ENCODE peak calls at places on chromosomes 4 and X, in five cellular contexts. X is endothelial cell, U is fibroblast of the aortic adventitia, Y is GM12864, T is endodermal cell. N is an unnamed sample.

GRCh38 chr4:81651500-81651899 is 179.8 kb upstream of the RASGEF1B start:
- DNase-seq in X (no peak), U (peak), Y (no peak), T (no peak), N (no peak)

GRCh38 chrX:18674417-18674787 is 2.5 kb upstream of the RS1 start:
- DNase-seq in X (no peak), U (no peak), Y (no peak), T (peak), N (peak)

GRCh38 chrX:68249401-68249831 is 183.9 kb downstream of the OPHN1 start:
- DNase-seq in X (no peak), U (peak), Y (no peak), T (no peak), N (no peak)

GRCh38 chr4:925171-925570 is 6.9 kb downstream of the GAK start:
- DNase-seq in X (no peak), U (no peak), Y (no peak), T (peak), N (no peak)

GRCh38 chr4:118112117-118112516 is 77.8 kb downstream of the NDST3 start:
- DNase-seq in X (no peak), U (no peak), Y (no peak), T (no peak), N (no peak)

GRCh38 chr4:24166501-24166900 is 276.7 kb upstream of the PPARGC1A start:
- DNase-seq in X (no peak), U (no peak), Y (no peak), T (no peak), N (no peak)

GRCh38 chr4:24965627-24966026 is 52.8 kb upstream of the CCDC149 start:
- DNase-seq in X (no peak), U (no peak), Y (no peak), T (peak), N (no peak)

GRCh38 chr4:68348577-68348976 is 1.3 kb downstream of the YTHDC1 start:
- DNase-seq in X (no peak), U (no peak), Y (no peak), T (no peak), N (no peak)

GRCh38 chr4:139167774-139168444 is 9.1 kb downstream of the ELF2 start:
- DNase-seq in X (no peak), U (peak), Y (no peak), T (no peak), N (no peak)

GRCh38 chr4:155973639-155974475 is 20.2 kb upstream of the CTSO start:
- DNase-seq in X (no peak), U (peak), Y (no peak), T (no peak), N (no peak)

GRCh38 chr4:8737075-8737474 is 134.6 kb downstream of the HMX1 start:
- DNase-seq in X (no peak), U (no peak), Y (no peak), T (no peak), N (no peak)

DNA sequence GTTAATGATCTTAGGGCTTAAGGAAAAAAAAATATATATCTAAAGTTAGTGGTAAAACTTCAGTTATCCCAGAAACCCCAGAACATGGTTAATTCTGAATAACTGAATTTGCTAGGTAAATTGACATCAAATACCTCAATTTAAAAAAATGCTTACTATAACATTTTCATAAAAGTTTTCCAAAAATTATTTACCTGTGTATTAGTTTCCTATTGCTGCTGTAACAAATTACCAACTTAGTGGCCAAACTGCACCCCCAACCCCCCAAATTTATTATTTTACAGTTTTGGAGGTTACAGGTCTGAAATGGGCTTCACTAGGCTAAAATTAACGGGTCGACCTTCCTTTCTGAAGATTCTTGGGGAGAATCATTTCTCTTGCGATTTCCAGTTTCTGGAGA is 95.2 kb downstream of the PDLIM5 start:
- DNase-seq in X (no peak), U (no peak), Y (no peak), T (no peak), N (no peak)
- TF ChIP-seq CTCF in X (no peak), U (no peak), Y (no peak), T (no peak), N (no peak)

GRCh38 chr4:56907009-56907408 is 691 bp upstream of the REST start:
- DNase-seq in X (no peak), U (no peak), Y (no peak), T (peak), N (no peak)

GRCh38 chr4:56906534-56906933 is 1.2 kb upstream of the REST start:
- DNase-seq in X (no peak), U (peak), Y (no peak), T (peak), N (no peak)

GRCh38 chr4:56908206-56909082 is 744 bp downstream of the REST start:
- DNase-seq in X (peak), U (peak), Y (no peak), T (peak), N (peak)

GRCh38 chr4:56909083-56909981 is 1.6 kb downstream of the REST start:
- DNase-seq in X (peak), U (peak), Y (no peak), T (peak), N (peak)

GRCh38 chr4:56907489-56908205 is at the start of gene REST:
- DNase-seq in X (peak), U (peak), Y (no peak), T (peak), N (peak)
- TF ChIP-seq CTCF in X (no peak), U (no peak), Y (no peak), T (no peak), N (no peak)

GRCh38 chrX:35244088-35244741 is 301.6 kb downstream of the FAM47B start:
- DNase-seq in X (no peak), U (no peak), Y (no peak), T (no peak), N (no peak)
- TF ChIP-seq CTCF in X (no peak), U (no peak), Y (no peak), T (no peak), N (no peak)

GRCh38 chrX:25034889-25035288 is 19.1 kb upstream of the ARX start:
- DNase-seq in X (no peak), U (no peak), Y (no peak), T (peak), N (no peak)
- TF ChIP-seq CTCF in X (no peak), U (peak), Y (no peak), T (peak), N (no peak)

GRCh38 chrX:27619975-27620374 is 29.8 kb downstream of the DCAF8L2 start:
- DNase-seq in X (no peak), U (peak), Y (no peak), T (no peak), N (no peak)
- TF ChIP-seq CTCF in X (peak), U (peak), Y (peak), T (peak), N (peak)

GRCh38 chrX:71053217-71053621 is 14.9 kb downstream of the SNX12 start:
- DNase-seq in X (peak), U (no peak), Y (no peak), T (peak), N (peak)
- TF ChIP-seq CTCF in X (no peak), U (no peak), Y (no peak), T (no peak), N (no peak)

GRCh38 chr4:158999166-158999682 is 103.7 kb upstream of the RAPGEF2 start:
- DNase-seq in X (no peak), U (no peak), Y (no peak), T (no peak), N (no peak)
- TF ChIP-seq CTCF in X (no peak), U (no peak), Y (no peak), T (no peak), N (no peak)

DNA sequence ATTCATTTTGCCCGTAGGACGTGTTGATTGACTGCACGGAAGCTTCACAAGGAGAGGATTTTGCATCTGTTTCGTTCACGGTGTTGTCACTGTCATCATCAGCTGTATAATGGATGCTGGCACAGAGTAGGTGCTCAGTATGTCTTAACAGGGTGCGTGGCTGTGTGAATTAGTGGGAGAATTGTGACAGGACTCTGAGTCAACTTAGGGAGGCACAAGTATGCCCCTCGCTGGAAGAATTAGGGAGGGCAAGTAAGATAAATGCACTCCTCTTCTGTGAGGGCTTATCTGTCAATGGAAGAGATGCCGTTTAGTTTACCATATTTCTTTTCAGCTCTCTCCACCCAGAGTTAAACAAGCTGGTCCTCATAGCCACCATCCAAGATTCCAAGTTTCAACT is 107.2 kb downstream of the TRIML1 start:
- DNase-seq in X (no peak), U (no peak), Y (no peak), T (peak), N (no peak)
- TF ChIP-seq CTCF in X (no peak), U (no peak), Y (no peak), T (peak), N (no peak)

N was measured in GM10248.